ENCODE peak calls at places on chromosomes 7 and 10, in ten cellular contexts. One of them, this sample, is unnamed.

GRCh38 chr10:7432884-7433726 is 22.3 kb upstream of the SFMBT2 start:
- DNase-seq in Karpas-422: peak
- DNase-seq in HFF-Myc: no peak
- DNase-seq in astrocyte: no peak
- DNase-seq in fibroblast of lung: no peak
- DNase-seq in fibroblast of mammary gland: peak
- DNase-seq in effector memory CD4-positive, alpha-beta T cell: no peak
- DNase-seq in cardiac muscle cell: no peak
- DNase-seq in heart right ventricle: no peak
- DNase-seq in neural progenitor cell: peak
- DNase-seq in this sample: no peak

GRCh38 chr7:44808914-44809393 is 12.5 kb downstream of the PPIA start:
- DNase-seq in cardiac muscle cell: no peak
- DNase-seq in neural progenitor cell: no peak
- DNase-seq in Karpas-422: no peak
- DNase-seq in HFF-Myc: no peak
- DNase-seq in effector memory CD4-positive, alpha-beta T cell: no peak
- DNase-seq in heart right ventricle: no peak
- DNase-seq in fibroblast of lung: no peak
- DNase-seq in astrocyte: no peak
- DNase-seq in fibroblast of mammary gland: no peak
- DNase-seq in this sample: no peak

GRCh38 chr7:78149787-78150186 is 351.2 kb downstream of the PHTF2 start:
- DNase-seq in fibroblast of mammary gland: peak
- DNase-seq in HFF-Myc: no peak
- DNase-seq in Karpas-422: no peak
- DNase-seq in fibroblast of lung: peak
- DNase-seq in cardiac muscle cell: no peak
- DNase-seq in astrocyte: peak
- DNase-seq in heart right ventricle: no peak
- DNase-seq in effector memory CD4-positive, alpha-beta T cell: no peak
- DNase-seq in neural progenitor cell: no peak
- DNase-seq in this sample: peak

GRCh38 chr10:21531164-21531563 is 2.9 kb upstream of the MLLT10 start:
- DNase-seq in heart right ventricle: no peak
- DNase-seq in astrocyte: peak
- DNase-seq in effector memory CD4-positive, alpha-beta T cell: no peak
- DNase-seq in fibroblast of mammary gland: peak
- DNase-seq in fibroblast of lung: peak
- DNase-seq in HFF-Myc: no peak
- DNase-seq in cardiac muscle cell: no peak
- DNase-seq in Karpas-422: no peak
- DNase-seq in neural progenitor cell: no peak
- DNase-seq in this sample: no peak

GRCh38 chr10:124722812-124723783 is 21.1 kb downstream of the FAM53B start:
- DNase-seq in cardiac muscle cell: no peak
- DNase-seq in neural progenitor cell: no peak
- DNase-seq in astrocyte: no peak
- DNase-seq in fibroblast of lung: no peak
- DNase-seq in effector memory CD4-positive, alpha-beta T cell: no peak
- DNase-seq in heart right ventricle: no peak
- DNase-seq in HFF-Myc: no peak
- DNase-seq in fibroblast of mammary gland: no peak
- DNase-seq in Karpas-422: peak
- DNase-seq in this sample: no peak

GRCh38 chr7:157951300-157952049 is 614.7 kb downstream of the DNAJB6 start:
- DNase-seq in fibroblast of lung: no peak
- DNase-seq in cardiac muscle cell: no peak
- DNase-seq in fibroblast of mammary gland: no peak
- DNase-seq in heart right ventricle: no peak
- DNase-seq in effector memory CD4-positive, alpha-beta T cell: no peak
- DNase-seq in HFF-Myc: no peak
- DNase-seq in Karpas-422: no peak
- DNase-seq in astrocyte: no peak
- DNase-seq in neural progenitor cell: no peak
- DNase-seq in this sample: no peak

GRCh38 chr7:2807455-2807845 is 36.7 kb downstream of the GNA12 start:
- DNase-seq in heart right ventricle: no peak
- DNase-seq in cardiac muscle cell: no peak
- DNase-seq in fibroblast of lung: no peak
- DNase-seq in Karpas-422: no peak
- DNase-seq in effector memory CD4-positive, alpha-beta T cell: no peak
- DNase-seq in astrocyte: no peak
- DNase-seq in fibroblast of mammary gland: peak
- DNase-seq in neural progenitor cell: no peak
- DNase-seq in HFF-Myc: no peak
- DNase-seq in this sample: no peak

GRCh38 chr7:77331938-77332695 is 84.0 kb downstream of the GSAP start:
- DNase-seq in fibroblast of lung: peak
- DNase-seq in neural progenitor cell: peak
- DNase-seq in fibroblast of mammary gland: peak
- DNase-seq in heart right ventricle: peak
- DNase-seq in effector memory CD4-positive, alpha-beta T cell: no peak
- DNase-seq in Karpas-422: peak
- DNase-seq in cardiac muscle cell: peak
- DNase-seq in HFF-Myc: peak
- DNase-seq in astrocyte: peak
- DNase-seq in this sample: peak

GRCh38 chr10:105188737-105189463 is 547.8 kb downstream of the SORCS3 start:
- DNase-seq in cardiac muscle cell: no peak
- DNase-seq in effector memory CD4-positive, alpha-beta T cell: no peak
- DNase-seq in fibroblast of lung: peak
- DNase-seq in HFF-Myc: no peak
- DNase-seq in heart right ventricle: no peak
- DNase-seq in fibroblast of mammary gland: peak
- DNase-seq in astrocyte: peak
- DNase-seq in neural progenitor cell: no peak
- DNase-seq in Karpas-422: no peak
- DNase-seq in this sample: no peak

GRCh38 chr10:35166607-35167006 is 40.0 kb downstream of the CREM start:
- DNase-seq in cardiac muscle cell: no peak
- DNase-seq in effector memory CD4-positive, alpha-beta T cell: no peak
- DNase-seq in astrocyte: no peak
- DNase-seq in heart right ventricle: no peak
- DNase-seq in neural progenitor cell: no peak
- DNase-seq in HFF-Myc: no peak
- DNase-seq in fibroblast of lung: no peak
- DNase-seq in Karpas-422: no peak
- DNase-seq in fibroblast of mammary gland: no peak
- DNase-seq in this sample: no peak

DNA sequence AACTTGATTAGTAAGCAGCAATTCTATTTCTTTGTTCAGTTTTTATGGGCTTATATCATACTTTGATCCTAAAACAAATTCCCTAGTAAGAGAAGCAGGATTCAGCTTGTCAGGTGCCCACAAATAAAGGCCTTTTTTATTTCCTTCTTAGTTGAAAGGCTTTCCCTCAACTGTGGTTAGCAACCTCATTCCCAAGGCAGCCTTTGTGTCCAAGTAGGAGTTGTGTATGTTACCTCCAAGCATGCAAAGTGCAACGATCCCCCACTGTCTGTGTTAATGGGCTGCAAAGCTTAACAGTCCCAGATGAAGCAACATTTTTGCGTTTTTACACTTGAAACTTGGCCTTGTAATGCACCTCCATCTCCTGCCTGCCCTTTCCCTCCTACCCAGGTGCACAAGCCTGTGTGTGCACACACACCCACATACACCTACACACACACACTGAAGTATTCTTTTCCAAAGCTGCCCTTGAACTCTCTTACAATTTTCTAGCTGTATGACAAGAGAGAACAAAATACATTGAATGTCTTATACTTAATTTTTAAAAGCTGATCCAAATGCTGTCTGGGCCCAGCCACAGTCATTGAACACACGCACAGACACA is 278.2 kb downstream of the SNX13 start:
- DNase-seq in heart right ventricle: no peak
- DNase-seq in astrocyte: peak
- DNase-seq in fibroblast of mammary gland: peak
- DNase-seq in Karpas-422: no peak
- DNase-seq in fibroblast of lung: peak
- DNase-seq in cardiac muscle cell: no peak
- DNase-seq in effector memory CD4-positive, alpha-beta T cell: no peak
- DNase-seq in HFF-Myc: no peak
- DNase-seq in neural progenitor cell: no peak
- DNase-seq in this sample: no peak
- H3K4me3 ChIP-seq in heart right ventricle: no peak
- H3K4me3 ChIP-seq in astrocyte: no peak
- H3K4me3 ChIP-seq in fibroblast of mammary gland: no peak
- H3K4me3 ChIP-seq in Karpas-422: no peak
- H3K4me3 ChIP-seq in fibroblast of lung: no peak
- H3K4me3 ChIP-seq in cardiac muscle cell: no peak
- H3K4me3 ChIP-seq in effector memory CD4-positive, alpha-beta T cell: no peak
- H3K4me3 ChIP-seq in HFF-Myc: no peak
- H3K4me3 ChIP-seq in neural progenitor cell: no peak
- H3K4me3 ChIP-seq in this sample: no peak

DNA sequence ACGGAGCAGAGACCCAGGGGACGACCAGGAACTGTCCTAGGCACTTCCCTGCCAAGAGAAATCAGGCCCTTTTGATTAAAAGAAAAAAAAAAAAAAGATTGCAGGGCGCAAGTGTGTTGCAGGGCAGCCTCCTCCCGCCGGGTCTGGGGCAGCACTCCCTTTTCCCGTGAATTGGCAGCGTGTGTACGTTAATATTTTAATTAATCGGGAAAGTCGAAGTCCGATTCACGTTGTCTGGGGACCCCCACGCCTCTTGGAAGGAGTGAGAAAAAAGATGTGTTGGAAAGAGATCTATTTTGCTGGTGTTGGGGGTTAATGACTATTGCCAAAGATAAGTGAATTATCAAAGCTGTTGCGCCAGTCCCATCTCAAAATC is 1.3 kb upstream of the EBF3 start:
- DNase-seq in heart right ventricle: no peak
- DNase-seq in astrocyte: no peak
- DNase-seq in cardiac muscle cell: no peak
- DNase-seq in fibroblast of mammary gland: no peak
- DNase-seq in neural progenitor cell: no peak
- DNase-seq in effector memory CD4-positive, alpha-beta T cell: no peak
- DNase-seq in fibroblast of lung: no peak
- DNase-seq in HFF-Myc: no peak
- DNase-seq in Karpas-422: no peak
- DNase-seq in this sample: no peak
- H3K4me3 ChIP-seq in heart right ventricle: peak
- H3K4me3 ChIP-seq in astrocyte: no peak
- H3K4me3 ChIP-seq in cardiac muscle cell: no peak
- H3K4me3 ChIP-seq in fibroblast of mammary gland: no peak
- H3K4me3 ChIP-seq in neural progenitor cell: peak
- H3K4me3 ChIP-seq in effector memory CD4-positive, alpha-beta T cell: no peak
- H3K4me3 ChIP-seq in fibroblast of lung: no peak
- H3K4me3 ChIP-seq in HFF-Myc: no peak
- H3K4me3 ChIP-seq in Karpas-422: no peak
- H3K4me3 ChIP-seq in this sample: no peak

DNA sequence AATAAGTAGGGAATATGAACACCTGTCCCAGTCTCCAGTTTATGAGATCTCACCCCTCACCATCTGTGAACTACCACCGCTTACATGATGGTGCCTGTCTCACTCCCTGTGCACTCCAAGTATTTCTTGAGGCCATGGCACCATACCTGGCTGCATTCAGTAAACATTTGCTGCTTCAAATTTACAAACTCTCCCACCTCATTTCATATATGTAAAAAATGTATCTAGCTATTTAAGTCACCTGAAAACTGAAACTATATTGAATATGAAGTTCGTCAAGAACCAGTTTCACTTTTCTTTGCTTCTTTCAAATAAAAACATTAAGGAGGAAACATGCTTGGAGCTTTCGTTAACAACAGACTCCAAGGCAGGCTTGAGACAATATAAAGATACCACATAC is 92.2 kb downstream of the ZFAND4 start:
- DNase-seq in cardiac muscle cell: no peak
- DNase-seq in HFF-Myc: no peak
- DNase-seq in effector memory CD4-positive, alpha-beta T cell: no peak
- DNase-seq in Karpas-422: no peak
- DNase-seq in fibroblast of lung: no peak
- DNase-seq in astrocyte: no peak
- DNase-seq in neural progenitor cell: no peak
- DNase-seq in heart right ventricle: no peak
- DNase-seq in fibroblast of mammary gland: no peak
- DNase-seq in this sample: no peak
- H3K4me3 ChIP-seq in cardiac muscle cell: no peak
- H3K4me3 ChIP-seq in HFF-Myc: no peak
- H3K4me3 ChIP-seq in effector memory CD4-positive, alpha-beta T cell: peak
- H3K4me3 ChIP-seq in Karpas-422: peak
- H3K4me3 ChIP-seq in fibroblast of lung: no peak
- H3K4me3 ChIP-seq in astrocyte: no peak
- H3K4me3 ChIP-seq in neural progenitor cell: no peak
- H3K4me3 ChIP-seq in heart right ventricle: peak
- H3K4me3 ChIP-seq in fibroblast of mammary gland: no peak
- H3K4me3 ChIP-seq in this sample: no peak

GRCh38 chr7:27973625-27974024 is 207.0 kb downstream of the JAZF1 start:
- DNase-seq in effector memory CD4-positive, alpha-beta T cell: no peak
- DNase-seq in Karpas-422: peak
- DNase-seq in fibroblast of lung: no peak
- DNase-seq in neural progenitor cell: no peak
- DNase-seq in cardiac muscle cell: no peak
- DNase-seq in heart right ventricle: no peak
- DNase-seq in fibroblast of mammary gland: no peak
- DNase-seq in astrocyte: no peak
- DNase-seq in HFF-Myc: no peak
- DNase-seq in this sample: no peak

GRCh38 chr7:27971171-27971570 is 209.4 kb downstream of the JAZF1 start:
- DNase-seq in fibroblast of mammary gland: no peak
- DNase-seq in cardiac muscle cell: no peak
- DNase-seq in HFF-Myc: no peak
- DNase-seq in fibroblast of lung: no peak
- DNase-seq in heart right ventricle: no peak
- DNase-seq in effector memory CD4-positive, alpha-beta T cell: no peak
- DNase-seq in Karpas-422: peak
- DNase-seq in astrocyte: no peak
- DNase-seq in neural progenitor cell: no peak
- DNase-seq in this sample: no peak

GRCh38 chr7:27970350-27970749 is 210.2 kb downstream of the JAZF1 start:
- DNase-seq in effector memory CD4-positive, alpha-beta T cell: no peak
- DNase-seq in Karpas-422: peak
- DNase-seq in cardiac muscle cell: no peak
- DNase-seq in heart right ventricle: no peak
- DNase-seq in fibroblast of lung: no peak
- DNase-seq in fibroblast of mammary gland: no peak
- DNase-seq in HFF-Myc: no peak
- DNase-seq in astrocyte: no peak
- DNase-seq in neural progenitor cell: no peak
- DNase-seq in this sample: no peak

GRCh38 chr7:27976531-27976930 is 204.1 kb downstream of the JAZF1 start:
- DNase-seq in neural progenitor cell: no peak
- DNase-seq in fibroblast of mammary gland: no peak
- DNase-seq in astrocyte: no peak
- DNase-seq in Karpas-422: no peak
- DNase-seq in effector memory CD4-positive, alpha-beta T cell: no peak
- DNase-seq in HFF-Myc: no peak
- DNase-seq in cardiac muscle cell: no peak
- DNase-seq in fibroblast of lung: no peak
- DNase-seq in heart right ventricle: no peak
- DNase-seq in this sample: no peak

GRCh38 chr7:27972272-27972671 is 208.3 kb downstream of the JAZF1 start:
- DNase-seq in cardiac muscle cell: no peak
- DNase-seq in HFF-Myc: no peak
- DNase-seq in fibroblast of mammary gland: no peak
- DNase-seq in heart right ventricle: no peak
- DNase-seq in fibroblast of lung: no peak
- DNase-seq in Karpas-422: peak
- DNase-seq in effector memory CD4-positive, alpha-beta T cell: no peak
- DNase-seq in astrocyte: no peak
- DNase-seq in neural progenitor cell: no peak
- DNase-seq in this sample: no peak
- H3K4me3 ChIP-seq in cardiac muscle cell: no peak
- H3K4me3 ChIP-seq in HFF-Myc: no peak
- H3K4me3 ChIP-seq in fibroblast of mammary gland: no peak
- H3K4me3 ChIP-seq in heart right ventricle: no peak
- H3K4me3 ChIP-seq in fibroblast of lung: no peak
- H3K4me3 ChIP-seq in Karpas-422: no peak
- H3K4me3 ChIP-seq in effector memory CD4-positive, alpha-beta T cell: peak
- H3K4me3 ChIP-seq in astrocyte: no peak
- H3K4me3 ChIP-seq in neural progenitor cell: no peak
- H3K4me3 ChIP-seq in this sample: no peak

GRCh38 chr7:41702635-41703371 is at the start of gene INHBA:
- DNase-seq in effector memory CD4-positive, alpha-beta T cell: no peak
- DNase-seq in astrocyte: peak
- DNase-seq in HFF-Myc: no peak
- DNase-seq in Karpas-422: no peak
- DNase-seq in neural progenitor cell: no peak
- DNase-seq in fibroblast of mammary gland: peak
- DNase-seq in heart right ventricle: peak
- DNase-seq in fibroblast of lung: peak
- DNase-seq in cardiac muscle cell: no peak
- DNase-seq in this sample: peak
- H3K4me3 ChIP-seq in effector memory CD4-positive, alpha-beta T cell: no peak
- H3K4me3 ChIP-seq in astrocyte: peak
- H3K4me3 ChIP-seq in HFF-Myc: no peak
- H3K4me3 ChIP-seq in Karpas-422: no peak
- H3K4me3 ChIP-seq in neural progenitor cell: no peak
- H3K4me3 ChIP-seq in fibroblast of mammary gland: peak
- H3K4me3 ChIP-seq in heart right ventricle: peak
- H3K4me3 ChIP-seq in fibroblast of lung: peak
- H3K4me3 ChIP-seq in cardiac muscle cell: peak
- H3K4me3 ChIP-seq in this sample: peak

This sample was measured in AG04450.